ENCODE peak calls at places on chromosomes 6 and 20, in seven cellular contexts. One of them, this sample, is unnamed.

GRCh38 chr6:41901882-41902519 is 6.8 kb upstream of the USP49 start:
- DNase-seq in ACHN: peak
- DNase-seq in nephron progenitor cell: no peak
- DNase-seq in activated T-cell treated with anti-CD3 and anti-CD28 coated beads, Interleukin-2, amount 50 U/mL, for 72 hours: peak
- DNase-seq in fibroblast of the aortic adventitia: no peak
- DNase-seq in T-helper 2 cell: peak
- DNase-seq in foreskin fibroblast: peak
- DNase-seq in this sample: no peak

GRCh38 chr20:32204485-32205115 is 2.9 kb downstream of the PLAGL2 start:
- DNase-seq in nephron progenitor cell: no peak
- DNase-seq in T-helper 2 cell: no peak
- DNase-seq in ACHN: no peak
- DNase-seq in foreskin fibroblast: no peak
- DNase-seq in activated T-cell treated with anti-CD3 and anti-CD28 coated beads, Interleukin-2, amount 50 U/mL, for 72 hours: no peak
- DNase-seq in fibroblast of the aortic adventitia: no peak
- DNase-seq in this sample: no peak

GRCh38 chr6:5058254-5058653 is 26.9 kb upstream of the PPP1R3G start:
- DNase-seq in foreskin fibroblast: no peak
- DNase-seq in nephron progenitor cell: no peak
- DNase-seq in ACHN: no peak
- DNase-seq in activated T-cell treated with anti-CD3 and anti-CD28 coated beads, Interleukin-2, amount 50 U/mL, for 72 hours: no peak
- DNase-seq in fibroblast of the aortic adventitia: no peak
- DNase-seq in T-helper 2 cell: no peak
- DNase-seq in this sample: no peak

GRCh38 chr20:41017448-41018042 is 11.1 kb upstream of the TOP1 start:
- DNase-seq in fibroblast of the aortic adventitia: no peak
- DNase-seq in T-helper 2 cell: no peak
- DNase-seq in foreskin fibroblast: no peak
- DNase-seq in ACHN: no peak
- DNase-seq in nephron progenitor cell: no peak
- DNase-seq in activated T-cell treated with anti-CD3 and anti-CD28 coated beads, Interleukin-2, amount 50 U/mL, for 72 hours: no peak
- DNase-seq in this sample: peak

GRCh38 chr6:95203153-95203754 is 374.1 kb upstream of the MANEA start:
- DNase-seq in T-helper 2 cell: no peak
- DNase-seq in foreskin fibroblast: peak
- DNase-seq in fibroblast of the aortic adventitia: peak
- DNase-seq in nephron progenitor cell: peak
- DNase-seq in ACHN: peak
- DNase-seq in activated T-cell treated with anti-CD3 and anti-CD28 coated beads, Interleukin-2, amount 50 U/mL, for 72 hours: peak
- DNase-seq in this sample: peak

GRCh38 chr6:28589234-28589951 is 63.7 kb downstream of the GPX5 start:
- DNase-seq in nephron progenitor cell: peak
- DNase-seq in foreskin fibroblast: peak
- DNase-seq in ACHN: peak
- DNase-seq in activated T-cell treated with anti-CD3 and anti-CD28 coated beads, Interleukin-2, amount 50 U/mL, for 72 hours: peak
- DNase-seq in T-helper 2 cell: no peak
- DNase-seq in fibroblast of the aortic adventitia: peak
- DNase-seq in this sample: peak

GRCh38 chr6:36122495-36123269 is 7.6 kb upstream of the MAPK13 start:
- DNase-seq in fibroblast of the aortic adventitia: no peak
- DNase-seq in activated T-cell treated with anti-CD3 and anti-CD28 coated beads, Interleukin-2, amount 50 U/mL, for 72 hours: no peak
- DNase-seq in foreskin fibroblast: peak
- DNase-seq in nephron progenitor cell: no peak
- DNase-seq in T-helper 2 cell: no peak
- DNase-seq in ACHN: no peak
- DNase-seq in this sample: no peak

GRCh38 chr20:51972031-51972430 is 169.7 kb upstream of the SALL4 start:
- DNase-seq in activated T-cell treated with anti-CD3 and anti-CD28 coated beads, Interleukin-2, amount 50 U/mL, for 72 hours: no peak
- DNase-seq in ACHN: no peak
- DNase-seq in nephron progenitor cell: no peak
- DNase-seq in fibroblast of the aortic adventitia: no peak
- DNase-seq in T-helper 2 cell: no peak
- DNase-seq in foreskin fibroblast: no peak
- DNase-seq in this sample: no peak

GRCh38 chr20:10376271-10377075 is 57.5 kb downstream of the MKKS start:
- DNase-seq in fibroblast of the aortic adventitia: peak
- DNase-seq in activated T-cell treated with anti-CD3 and anti-CD28 coated beads, Interleukin-2, amount 50 U/mL, for 72 hours: no peak
- DNase-seq in ACHN: no peak
- DNase-seq in nephron progenitor cell: no peak
- DNase-seq in T-helper 2 cell: no peak
- DNase-seq in foreskin fibroblast: peak
- DNase-seq in this sample: peak

GRCh38 chr6:93293399-93294271 is 125.7 kb downstream of the EPHA7 start:
- DNase-seq in foreskin fibroblast: no peak
- DNase-seq in ACHN: no peak
- DNase-seq in activated T-cell treated with anti-CD3 and anti-CD28 coated beads, Interleukin-2, amount 50 U/mL, for 72 hours: no peak
- DNase-seq in T-helper 2 cell: no peak
- DNase-seq in nephron progenitor cell: no peak
- DNase-seq in fibroblast of the aortic adventitia: no peak
- DNase-seq in this sample: no peak

GRCh38 chr20:55582498-55582897 is 422.8 kb downstream of the CBLN4 start:
- DNase-seq in ACHN: no peak
- DNase-seq in T-helper 2 cell: no peak
- DNase-seq in fibroblast of the aortic adventitia: no peak
- DNase-seq in nephron progenitor cell: no peak
- DNase-seq in foreskin fibroblast: no peak
- DNase-seq in activated T-cell treated with anti-CD3 and anti-CD28 coated beads, Interleukin-2, amount 50 U/mL, for 72 hours: no peak
- DNase-seq in this sample: no peak

GRCh38 chr6:134757911-134758361 is 192.0 kb downstream of the ALDH8A1 start:
- DNase-seq in T-helper 2 cell: no peak
- DNase-seq in nephron progenitor cell: no peak
- DNase-seq in foreskin fibroblast: peak
- DNase-seq in activated T-cell treated with anti-CD3 and anti-CD28 coated beads, Interleukin-2, amount 50 U/mL, for 72 hours: no peak
- DNase-seq in fibroblast of the aortic adventitia: no peak
- DNase-seq in ACHN: peak
- DNase-seq in this sample: no peak

GRCh38 chr6:141033101-141033500 is 1099.6 kb upstream of the GJE1 start:
- DNase-seq in fibroblast of the aortic adventitia: no peak
- DNase-seq in ACHN: no peak
- DNase-seq in foreskin fibroblast: peak
- DNase-seq in nephron progenitor cell: no peak
- DNase-seq in T-helper 2 cell: no peak
- DNase-seq in activated T-cell treated with anti-CD3 and anti-CD28 coated beads, Interleukin-2, amount 50 U/mL, for 72 hours: no peak
- DNase-seq in this sample: peak

GRCh38 chr6:151067684-151068596 is 171.8 kb upstream of the AKAP12 start:
- DNase-seq in activated T-cell treated with anti-CD3 and anti-CD28 coated beads, Interleukin-2, amount 50 U/mL, for 72 hours: no peak
- DNase-seq in foreskin fibroblast: peak
- DNase-seq in nephron progenitor cell: no peak
- DNase-seq in ACHN: peak
- DNase-seq in T-helper 2 cell: no peak
- DNase-seq in fibroblast of the aortic adventitia: peak
- DNase-seq in this sample: peak

GRCh38 chr6:1703091-1703855 is 93.6 kb downstream of the FOXC1 start:
- DNase-seq in ACHN: no peak
- DNase-seq in activated T-cell treated with anti-CD3 and anti-CD28 coated beads, Interleukin-2, amount 50 U/mL, for 72 hours: no peak
- DNase-seq in T-helper 2 cell: no peak
- DNase-seq in nephron progenitor cell: no peak
- DNase-seq in fibroblast of the aortic adventitia: no peak
- DNase-seq in foreskin fibroblast: no peak
- DNase-seq in this sample: peak

GRCh38 chr20:53829086-53829703 is 235.6 kb upstream of the ZNF217 start:
- DNase-seq in fibroblast of the aortic adventitia: peak
- DNase-seq in T-helper 2 cell: no peak
- DNase-seq in foreskin fibroblast: peak
- DNase-seq in ACHN: peak
- DNase-seq in nephron progenitor cell: no peak
- DNase-seq in activated T-cell treated with anti-CD3 and anti-CD28 coated beads, Interleukin-2, amount 50 U/mL, for 72 hours: no peak
- DNase-seq in this sample: peak

GRCh38 chr20:24965065-24965919 is 16.2 kb downstream of the CST7 start:
- DNase-seq in activated T-cell treated with anti-CD3 and anti-CD28 coated beads, Interleukin-2, amount 50 U/mL, for 72 hours: no peak
- DNase-seq in nephron progenitor cell: no peak
- DNase-seq in ACHN: no peak
- DNase-seq in fibroblast of the aortic adventitia: no peak
- DNase-seq in T-helper 2 cell: no peak
- DNase-seq in foreskin fibroblast: no peak
- DNase-seq in this sample: no peak

GRCh38 chr6:14454467-14454763 is 336.8 kb downstream of the CD83 start:
- DNase-seq in T-helper 2 cell: no peak
- DNase-seq in ACHN: no peak
- DNase-seq in fibroblast of the aortic adventitia: no peak
- DNase-seq in nephron progenitor cell: no peak
- DNase-seq in foreskin fibroblast: no peak
- DNase-seq in activated T-cell treated with anti-CD3 and anti-CD28 coated beads, Interleukin-2, amount 50 U/mL, for 72 hours: peak
- DNase-seq in this sample: no peak

GRCh38 chr6:27517928-27518787 is 45.3 kb upstream of the ZNF184 start:
- DNase-seq in nephron progenitor cell: no peak
- DNase-seq in foreskin fibroblast: peak
- DNase-seq in T-helper 2 cell: no peak
- DNase-seq in fibroblast of the aortic adventitia: no peak
- DNase-seq in activated T-cell treated with anti-CD3 and anti-CD28 coated beads, Interleukin-2, amount 50 U/mL, for 72 hours: no peak
- DNase-seq in ACHN: peak
- DNase-seq in this sample: no peak

GRCh38 chr20:4684837-4685413 is 36.8 kb upstream of the PRND start:
- DNase-seq in fibroblast of the aortic adventitia: peak
- DNase-seq in activated T-cell treated with anti-CD3 and anti-CD28 coated beads, Interleukin-2, amount 50 U/mL, for 72 hours: no peak
- DNase-seq in T-helper 2 cell: no peak
- DNase-seq in ACHN: peak
- DNase-seq in nephron progenitor cell: no peak
- DNase-seq in foreskin fibroblast: peak
- DNase-seq in this sample: peak